ENCODE peak calls at places on chromosome 11, in nine cellular contexts. One of them, this sample, is unnamed.

GRCh38 chr11:76610871-76611475 is 59.6 kb downstream of the LRRC32 start:
- DNase-seq in hippocampal formation: no peak
- DNase-seq in Karpas-422: no peak
- DNase-seq in NCI-H2171 treated with DMSO at 0.1 percent for 48 hours: peak
- DNase-seq in ovary: no peak
- DNase-seq in mesenteric fat pad: peak
- DNase-seq in activated CD4-positive, alpha-beta T cell treated with anti-CD3 and anti-CD28 coated beads, Interleukin-2, amount 10 ng/mL, durations not matched to agents 24 days and 14 days: no peak
- DNase-seq in prostate gland: no peak
- DNase-seq in stomach: no peak
- DNase-seq in this sample: peak

GRCh38 chr11:131591051-131591461 is 220.6 kb downstream of the NTM start:
- DNase-seq in ovary: no peak
- DNase-seq in prostate gland: no peak
- DNase-seq in NCI-H2171 treated with DMSO at 0.1 percent for 48 hours: no peak
- DNase-seq in activated CD4-positive, alpha-beta T cell treated with anti-CD3 and anti-CD28 coated beads, Interleukin-2, amount 10 ng/mL, durations not matched to agents 24 days and 14 days: no peak
- DNase-seq in Karpas-422: peak
- DNase-seq in mesenteric fat pad: no peak
- DNase-seq in stomach: no peak
- DNase-seq in hippocampal formation: no peak
- DNase-seq in this sample: no peak

GRCh38 chr11:96187779-96188624 is 155.0 kb downstream of the MAML2 start:
- DNase-seq in ovary: peak
- DNase-seq in activated CD4-positive, alpha-beta T cell treated with anti-CD3 and anti-CD28 coated beads, Interleukin-2, amount 10 ng/mL, durations not matched to agents 24 days and 14 days: no peak
- DNase-seq in hippocampal formation: no peak
- DNase-seq in prostate gland: no peak
- DNase-seq in stomach: no peak
- DNase-seq in mesenteric fat pad: no peak
- DNase-seq in NCI-H2171 treated with DMSO at 0.1 percent for 48 hours: no peak
- DNase-seq in Karpas-422: no peak
- DNase-seq in this sample: no peak

GRCh38 chr11:93842461-93842860 is 8.0 kb downstream of the VSTM5 start:
- DNase-seq in NCI-H2171 treated with DMSO at 0.1 percent for 48 hours: no peak
- DNase-seq in hippocampal formation: no peak
- DNase-seq in prostate gland: no peak
- DNase-seq in stomach: peak
- DNase-seq in ovary: no peak
- DNase-seq in Karpas-422: no peak
- DNase-seq in activated CD4-positive, alpha-beta T cell treated with anti-CD3 and anti-CD28 coated beads, Interleukin-2, amount 10 ng/mL, durations not matched to agents 24 days and 14 days: no peak
- DNase-seq in mesenteric fat pad: no peak
- DNase-seq in this sample: peak

GRCh38 chr11:89487016-89487415 is 4.2 kb downstream of the NOX4 start:
- DNase-seq in prostate gland: no peak
- DNase-seq in activated CD4-positive, alpha-beta T cell treated with anti-CD3 and anti-CD28 coated beads, Interleukin-2, amount 10 ng/mL, durations not matched to agents 24 days and 14 days: no peak
- DNase-seq in NCI-H2171 treated with DMSO at 0.1 percent for 48 hours: no peak
- DNase-seq in mesenteric fat pad: no peak
- DNase-seq in stomach: no peak
- DNase-seq in hippocampal formation: no peak
- DNase-seq in ovary: no peak
- DNase-seq in Karpas-422: no peak
- DNase-seq in this sample: no peak

GRCh38 chr11:116226731-116227130 is 546.1 kb downstream of the BUD13 start:
- DNase-seq in activated CD4-positive, alpha-beta T cell treated with anti-CD3 and anti-CD28 coated beads, Interleukin-2, amount 10 ng/mL, durations not matched to agents 24 days and 14 days: no peak
- DNase-seq in stomach: no peak
- DNase-seq in mesenteric fat pad: peak
- DNase-seq in hippocampal formation: no peak
- DNase-seq in Karpas-422: no peak
- DNase-seq in ovary: no peak
- DNase-seq in prostate gland: no peak
- DNase-seq in NCI-H2171 treated with DMSO at 0.1 percent for 48 hours: no peak
- DNase-seq in this sample: no peak

GRCh38 chr11:86795962-86796361 is 4.4 kb upstream of the PRSS23 start:
- DNase-seq in prostate gland: no peak
- DNase-seq in activated CD4-positive, alpha-beta T cell treated with anti-CD3 and anti-CD28 coated beads, Interleukin-2, amount 10 ng/mL, durations not matched to agents 24 days and 14 days: no peak
- DNase-seq in stomach: no peak
- DNase-seq in ovary: no peak
- DNase-seq in NCI-H2171 treated with DMSO at 0.1 percent for 48 hours: no peak
- DNase-seq in hippocampal formation: no peak
- DNase-seq in mesenteric fat pad: no peak
- DNase-seq in Karpas-422: no peak
- DNase-seq in this sample: no peak

GRCh38 chr11:64583296-64584262 is 7.4 kb upstream of the SLC22A12 start:
- DNase-seq in prostate gland: no peak
- DNase-seq in hippocampal formation: no peak
- DNase-seq in activated CD4-positive, alpha-beta T cell treated with anti-CD3 and anti-CD28 coated beads, Interleukin-2, amount 10 ng/mL, durations not matched to agents 24 days and 14 days: no peak
- DNase-seq in Karpas-422: no peak
- DNase-seq in stomach: no peak
- DNase-seq in ovary: peak
- DNase-seq in NCI-H2171 treated with DMSO at 0.1 percent for 48 hours: no peak
- DNase-seq in mesenteric fat pad: no peak
- DNase-seq in this sample: no peak

GRCh38 chr11:12086271-12087074 is 23.9 kb upstream of the MICAL2 start:
- DNase-seq in NCI-H2171 treated with DMSO at 0.1 percent for 48 hours: peak
- DNase-seq in mesenteric fat pad: no peak
- DNase-seq in hippocampal formation: peak
- DNase-seq in stomach: peak
- DNase-seq in ovary: no peak
- DNase-seq in Karpas-422: no peak
- DNase-seq in activated CD4-positive, alpha-beta T cell treated with anti-CD3 and anti-CD28 coated beads, Interleukin-2, amount 10 ng/mL, durations not matched to agents 24 days and 14 days: no peak
- DNase-seq in prostate gland: no peak
- DNase-seq in this sample: peak

This sample was measured in left colon.